ENCODE peak calls at places on chromosomes 6 and 20, in seven cellular contexts. One of them, this sample, is unnamed.

GRCh38 chr6:114343782-114344144 is 940 bp upstream of the HS3ST5 start:
- DNase-seq in IMR-90: no peak
- DNase-seq in neuronal stem cell: no peak
- DNase-seq in mesenchymal stem cell: no peak
- DNase-seq in mesendoderm: no peak
- DNase-seq in H1: no peak
- DNase-seq in trophoblast cell: no peak
- DNase-seq in this sample: no peak

GRCh38 chr20:32648761-32649615 is 24.8 kb downstream of the C20orf203 start:
- DNase-seq in IMR-90: peak; percentile 17
- DNase-seq in neuronal stem cell: no peak
- DNase-seq in mesenchymal stem cell: no peak
- DNase-seq in mesendoderm: no peak
- DNase-seq in H1: no peak
- DNase-seq in trophoblast cell: no peak
- DNase-seq in this sample: no peak

GRCh38 chr20:23235173-23236027 is 115.2 kb upstream of the NXT1 start:
- DNase-seq in IMR-90: peak; percentile 54
- DNase-seq in neuronal stem cell: peak; percentile 60
- DNase-seq in mesenchymal stem cell: peak; percentile 69
- DNase-seq in mesendoderm: peak; percentile 86
- DNase-seq in H1: peak; percentile 39
- DNase-seq in trophoblast cell: peak; percentile 52
- DNase-seq in this sample: peak; percentile 83

GRCh38 chr6:166277021-166277420 is 31.2 kb downstream of the PRR18 start:
- DNase-seq in IMR-90: no peak
- DNase-seq in neuronal stem cell: no peak
- DNase-seq in mesenchymal stem cell: peak; percentile 10
- DNase-seq in mesendoderm: no peak
- DNase-seq in H1: no peak
- DNase-seq in trophoblast cell: no peak
- DNase-seq in this sample: no peak

GRCh38 chr6:110525001-110525400 is 48.6 kb upstream of the SLC22A16 start:
- DNase-seq in IMR-90: no peak
- DNase-seq in neuronal stem cell: no peak
- DNase-seq in mesenchymal stem cell: no peak
- DNase-seq in mesendoderm: no peak
- DNase-seq in H1: no peak
- DNase-seq in trophoblast cell: no peak
- DNase-seq in this sample: no peak

GRCh38 chr6:50905297-50905696 is 86.6 kb downstream of the TFAP2B start:
- DNase-seq in IMR-90: no peak
- DNase-seq in neuronal stem cell: no peak
- DNase-seq in mesenchymal stem cell: no peak
- DNase-seq in mesendoderm: no peak
- DNase-seq in H1: no peak
- DNase-seq in trophoblast cell: no peak
- DNase-seq in this sample: no peak

GRCh38 chr20:44720994-44721784 is 6.0 kb downstream of the CCN5 start:
- DNase-seq in IMR-90: peak; percentile 77
- DNase-seq in neuronal stem cell: no peak
- DNase-seq in mesenchymal stem cell: peak; percentile 72
- DNase-seq in mesendoderm: no peak
- DNase-seq in H1: no peak
- DNase-seq in trophoblast cell: no peak
- DNase-seq in this sample: no peak

GRCh38 chr20:37414133-37414532 is 68.2 kb downstream of the SRC start:
- DNase-seq in IMR-90: no peak
- DNase-seq in neuronal stem cell: no peak
- DNase-seq in mesenchymal stem cell: no peak
- DNase-seq in mesendoderm: no peak
- DNase-seq in H1: no peak
- DNase-seq in trophoblast cell: no peak
- DNase-seq in this sample: no peak

GRCh38 chr6:15464211-15464725 is 198.6 kb downstream of the DTNBP1 start:
- DNase-seq in IMR-90: no peak
- DNase-seq in neuronal stem cell: peak; percentile 23
- DNase-seq in mesenchymal stem cell: peak; percentile 23
- DNase-seq in mesendoderm: peak; percentile 52
- DNase-seq in H1: peak; percentile 25
- DNase-seq in trophoblast cell: no peak
- DNase-seq in this sample: peak; percentile 57

GRCh38 chr6:47787620-47788497 is 6.0 kb downstream of the OPN5 start:
- DNase-seq in IMR-90: peak; percentile 51
- DNase-seq in neuronal stem cell: peak; percentile 50
- DNase-seq in mesenchymal stem cell: peak; percentile 91
- DNase-seq in mesendoderm: peak; percentile 70
- DNase-seq in H1: no peak
- DNase-seq in trophoblast cell: peak; percentile 83
- DNase-seq in this sample: peak; percentile 69

GRCh38 chr6:97674802-97675201 is 391.8 kb upstream of the MMS22L start:
- DNase-seq in IMR-90: peak; percentile 90
- DNase-seq in neuronal stem cell: no peak
- DNase-seq in mesenchymal stem cell: peak; percentile 51
- DNase-seq in mesendoderm: peak; percentile 17
- DNase-seq in H1: no peak
- DNase-seq in trophoblast cell: no peak
- DNase-seq in this sample: no peak

GRCh38 chr20:57561356-57562279 is 708 bp downstream of the PCK1 start:
- DNase-seq in IMR-90: no peak
- DNase-seq in neuronal stem cell: no peak
- DNase-seq in mesenchymal stem cell: no peak
- DNase-seq in mesendoderm: no peak
- DNase-seq in H1: no peak
- DNase-seq in trophoblast cell: no peak
- DNase-seq in this sample: no peak

GRCh38 chr6:33075568-33076405 is at the start of gene HLA-DPB1:
- DNase-seq in IMR-90: peak; percentile 59
- DNase-seq in neuronal stem cell: peak; percentile 33
- DNase-seq in mesenchymal stem cell: peak; percentile 75
- DNase-seq in mesendoderm: no peak
- DNase-seq in H1: no peak
- DNase-seq in trophoblast cell: peak; percentile 13
- DNase-seq in this sample: no peak

GRCh38 chr6:158559338-158559894 is 475 bp upstream of the TMEM181 start:
- DNase-seq in IMR-90: no peak
- DNase-seq in neuronal stem cell: no peak
- DNase-seq in mesenchymal stem cell: peak; percentile 11
- DNase-seq in mesendoderm: no peak
- DNase-seq in H1: no peak
- DNase-seq in trophoblast cell: no peak
- DNase-seq in this sample: no peak

GRCh38 chr20:54115172-54115854 is 44.9 kb upstream of the BCAS1 start:
- DNase-seq in IMR-90: peak; percentile 28
- DNase-seq in neuronal stem cell: no peak
- DNase-seq in mesenchymal stem cell: no peak
- DNase-seq in mesendoderm: no peak
- DNase-seq in H1: no peak
- DNase-seq in trophoblast cell: no peak
- DNase-seq in this sample: no peak

GRCh38 chr6:1110164-1110563 is 201.7 kb upstream of the FOXQ1 start:
- DNase-seq in IMR-90: no peak
- DNase-seq in neuronal stem cell: no peak
- DNase-seq in mesenchymal stem cell: no peak
- DNase-seq in mesendoderm: no peak
- DNase-seq in H1: no peak
- DNase-seq in trophoblast cell: no peak
- DNase-seq in this sample: no peak

GRCh38 chr20:4848041-4848440 is 126.3 kb downstream of the PRND start:
- DNase-seq in IMR-90: no peak
- DNase-seq in neuronal stem cell: no peak
- DNase-seq in mesenchymal stem cell: no peak
- DNase-seq in mesendoderm: no peak
- DNase-seq in H1: no peak
- DNase-seq in trophoblast cell: peak; percentile 13
- DNase-seq in this sample: no peak

GRCh38 chr6:37049990-37050853 is 44.8 kb downstream of the FGD2 start:
- DNase-seq in IMR-90: no peak
- DNase-seq in neuronal stem cell: no peak
- DNase-seq in mesenchymal stem cell: no peak
- DNase-seq in mesendoderm: no peak
- DNase-seq in H1: no peak
- DNase-seq in trophoblast cell: peak; percentile 10
- DNase-seq in this sample: no peak

GRCh38 chr6:84448331-84448730 is 220.9 kb upstream of the CEP162 start:
- DNase-seq in IMR-90: no peak
- DNase-seq in neuronal stem cell: no peak
- DNase-seq in mesenchymal stem cell: no peak
- DNase-seq in mesendoderm: no peak
- DNase-seq in H1: no peak
- DNase-seq in trophoblast cell: no peak
- DNase-seq in this sample: no peak

GRCh38 chr6:112415366-112415765 is 68.2 kb downstream of the RFPL4B start:
- DNase-seq in IMR-90: no peak
- DNase-seq in neuronal stem cell: no peak
- DNase-seq in mesenchymal stem cell: no peak
- DNase-seq in mesendoderm: no peak
- DNase-seq in H1: no peak
- DNase-seq in trophoblast cell: peak; percentile 77
- DNase-seq in this sample: no peak

GRCh38 chr20:25397827-25398226 is 7.2 kb upstream of the ABHD12 start:
- DNase-seq in IMR-90: peak; percentile 30
- DNase-seq in neuronal stem cell: no peak
- DNase-seq in mesenchymal stem cell: peak; percentile 62
- DNase-seq in mesendoderm: no peak
- DNase-seq in H1: no peak
- DNase-seq in trophoblast cell: peak; percentile 60
- DNase-seq in this sample: no peak
- H3K9ac ChIP-seq in IMR-90: no peak overlapping the region
- H3K9ac ChIP-seq in neuronal stem cell: no peak overlapping the region
- H3K9ac ChIP-seq in mesenchymal stem cell: peak overlapping the region; percentile 64
- H3K9ac ChIP-seq in mesendoderm: no peak overlapping the region
- H3K9ac ChIP-seq in H1: no peak overlapping the region
- H3K9ac ChIP-seq in trophoblast cell: no peak overlapping the region
- H3K9ac ChIP-seq in this sample: no peak overlapping the region

GRCh38 chr6:132841967-132842366 is 27.6 kb downstream of the RPS12 start:
- DNase-seq in IMR-90: no peak
- DNase-seq in neuronal stem cell: no peak
- DNase-seq in mesenchymal stem cell: no peak
- DNase-seq in mesendoderm: no peak
- DNase-seq in H1: no peak
- DNase-seq in trophoblast cell: no peak
- DNase-seq in this sample: no peak
- H3K18ac ChIP-seq in IMR-90: no peak overlapping the region
- H3K18ac ChIP-seq in neuronal stem cell: no peak overlapping the region
- H3K18ac ChIP-seq in mesenchymal stem cell: no peak overlapping the region
- H3K18ac ChIP-seq in mesendoderm: no peak overlapping the region
- H3K18ac ChIP-seq in H1: no peak overlapping the region
- H3K18ac ChIP-seq in trophoblast cell: no peak overlapping the region
- H3K18ac ChIP-seq in this sample: no peak overlapping the region

DNA sequence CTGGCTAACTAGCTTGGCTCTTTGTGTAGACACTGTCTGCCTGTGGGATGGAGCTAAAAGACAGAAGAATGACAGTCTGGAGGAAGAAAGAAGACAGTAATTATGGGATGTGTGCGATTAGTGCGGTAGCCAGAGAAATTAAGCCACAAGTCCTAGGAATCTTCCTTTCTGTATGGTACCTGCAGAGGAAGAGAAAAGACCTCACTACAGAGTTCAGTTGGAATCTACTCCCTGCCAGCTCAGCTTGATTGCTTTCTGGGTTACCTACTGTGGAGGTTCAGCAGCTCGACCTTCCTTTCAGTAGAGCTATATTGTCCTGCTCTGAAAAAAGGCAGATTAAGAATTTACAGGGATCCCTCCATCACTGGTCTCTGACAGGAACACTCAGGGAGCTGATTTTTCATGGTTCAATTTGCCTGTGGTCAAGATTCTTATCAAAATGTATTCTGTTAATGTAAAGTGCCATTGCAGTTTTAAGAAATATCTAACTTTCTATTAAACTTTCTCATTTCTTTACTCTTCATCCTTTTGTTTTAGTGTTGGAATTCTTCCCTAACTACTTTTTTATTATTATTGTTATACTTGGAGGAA is 187.2 kb downstream of the CENPW start:
- DNase-seq in IMR-90: no peak
- DNase-seq in neuronal stem cell: peak; percentile 36
- DNase-seq in mesenchymal stem cell: no peak
- DNase-seq in mesendoderm: no peak
- DNase-seq in H1: no peak
- DNase-seq in trophoblast cell: no peak
- DNase-seq in this sample: no peak
- H3K9ac ChIP-seq in IMR-90: no peak overlapping the region
- H3K9ac ChIP-seq in neuronal stem cell: no peak overlapping the region
- H3K9ac ChIP-seq in mesenchymal stem cell: no peak overlapping the region
- H3K9ac ChIP-seq in mesendoderm: no peak overlapping the region
- H3K9ac ChIP-seq in H1: no peak overlapping the region
- H3K9ac ChIP-seq in trophoblast cell: peak overlapping the region; percentile 34
- H3K9ac ChIP-seq in this sample: no peak overlapping the region

DNA sequence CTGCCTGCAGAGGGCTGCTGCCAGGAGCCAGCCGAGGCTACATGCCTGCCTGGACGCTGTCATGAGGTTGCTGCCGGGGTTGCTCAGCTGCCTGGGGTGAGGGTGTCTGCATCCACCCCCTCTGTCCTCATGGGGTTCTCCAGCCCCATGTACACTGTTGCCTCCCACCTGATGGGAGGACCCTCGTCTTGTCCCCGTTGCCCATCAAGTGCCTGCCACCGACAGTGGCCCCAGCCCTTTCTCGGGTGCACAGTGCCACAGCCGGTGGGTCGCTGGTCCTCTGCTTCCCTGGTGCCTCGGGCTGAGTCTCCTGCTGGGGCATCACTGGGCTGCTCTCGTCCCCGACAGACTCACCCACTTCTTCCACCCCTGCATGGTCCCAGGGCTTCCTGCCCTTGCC is 313.7 kb downstream of the CDH4 start:
- DNase-seq in IMR-90: no peak
- DNase-seq in neuronal stem cell: no peak
- DNase-seq in mesenchymal stem cell: no peak
- DNase-seq in mesendoderm: no peak
- DNase-seq in H1: no peak
- DNase-seq in trophoblast cell: no peak
- DNase-seq in this sample: no peak
- H3K18ac ChIP-seq in IMR-90: no peak overlapping the region
- H3K18ac ChIP-seq in neuronal stem cell: peak overlapping the region; percentile 77
- H3K18ac ChIP-seq in mesenchymal stem cell: no peak overlapping the region
- H3K18ac ChIP-seq in mesendoderm: no peak overlapping the region
- H3K18ac ChIP-seq in H1: no peak overlapping the region
- H3K18ac ChIP-seq in trophoblast cell: no peak overlapping the region
- H3K18ac ChIP-seq in this sample: no peak overlapping the region

GRCh38 chr6:44042261-44043035 is 84.8 kb downstream of the MRPL14 start:
- DNase-seq in IMR-90: no peak
- DNase-seq in neuronal stem cell: no peak
- DNase-seq in mesenchymal stem cell: no peak
- DNase-seq in mesendoderm: no peak
- DNase-seq in H1: no peak
- DNase-seq in trophoblast cell: no peak
- DNase-seq in this sample: no peak
- H3K9ac ChIP-seq in IMR-90: peak overlapping the region; percentile 51
- H3K9ac ChIP-seq in neuronal stem cell: no peak overlapping the region
- H3K9ac ChIP-seq in mesenchymal stem cell: peak overlapping the region; percentile 59
- H3K9ac ChIP-seq in mesendoderm: peak overlapping the region; percentile 27
- H3K9ac ChIP-seq in H1: no peak overlapping the region
- H3K9ac ChIP-seq in trophoblast cell: no peak overlapping the region
- H3K9ac ChIP-seq in this sample: no peak overlapping the region

This sample was measured in H9.